ENCODE peak calls at places on chromosome 1, in five cellular contexts. U is K562, G is SK-N-SH, R is HepG2, L is GM12878. S is an unnamed sample.
A peak's percentile ranks its signal among the peaks of the same experiment; 100 is the strongest.

GRCh38 chr1:39671793-39672550 is at the start of gene NT5C1A:
- DNase-seq in L (no peak), U (peak; percentile 71), R (no peak), G (peak; percentile 89), S (no peak)

GRCh38 chr1:183966487-183966886 is 71.0 kb downstream of the COLGALT2 start:
- DNase-seq in R (no peak), L (no peak), G (no peak), U (no peak), S (no peak)

GRCh38 chr1:206705187-206705586 is 20.5 kb downstream of the MAPKAPK2 start:
- DNase-seq in U (no peak), R (no peak), G (no peak), L (no peak), S (no peak)

GRCh38 chr1:151165281-151165737 is 393 bp downstream of the LYSMD1 start:
- DNase-seq in R (peak; percentile 19), G (peak; percentile 67), L (no peak), U (peak; percentile 70), S (no peak)

GRCh38 chr1:25847929-25848328 is 11.3 kb downstream of the AUNIP start:
- DNase-seq in U (no peak), G (no peak), L (no peak), R (no peak), S (no peak)

GRCh38 chr1:1564278-1564677 is 10.4 kb downstream of the SSU72 start:
- DNase-seq in R (no peak), U (no peak), G (no peak), L (no peak), S (no peak)

GRCh38 chr1:46484783-46485490 is 4.7 kb upstream of the DMBX1 start:
- DNase-seq in U (peak; percentile 68), R (no peak), L (no peak), G (no peak), S (no peak)

GRCh38 chr1:177983824-177984528 is 14.1 kb upstream of the SEC16B start:
- DNase-seq in U (no peak), L (no peak), G (peak; percentile 29), R (peak; percentile 7), S (no peak)

GRCh38 chr1:29356663-29357062 is 120.3 kb downstream of the PTPRU start:
- DNase-seq in G (no peak), R (no peak), L (no peak), U (peak; percentile 87), S (no peak)

GRCh38 chr1:219792337-219793021 is 135.9 kb downstream of the SLC30A10 start:
- DNase-seq in U (no peak), G (peak; percentile 64), R (no peak), L (no peak), S (no peak)

GRCh38 chr1:234125714-234126113 is 221.2 kb downstream of the SLC35F3 start:
- DNase-seq in G (no peak), L (no peak), U (no peak), R (no peak), S (no peak)

GRCh38 chr1:50701706-50702317 is 258.3 kb downstream of the FAF1 start:
- DNase-seq in G (no peak), U (no peak), L (no peak), R (no peak), S (no peak)

GRCh38 chr1:206802401-206802800 is 30.1 kb upstream of the IL10 start:
- DNase-seq in U (no peak), G (no peak), R (no peak), L (no peak), S (no peak)

GRCh38 chr1:69221492-69221990 is 346.2 kb upstream of the LRRC7 start:
- DNase-seq in R (no peak), U (no peak), G (peak; percentile 20), L (no peak), S (no peak)

GRCh38 chr1:60835649-60836048 is 246.7 kb upstream of the NFIA start:
- DNase-seq in G (no peak), L (no peak), R (no peak), U (no peak), S (no peak)

GRCh38 chr1:3069491-3070303 is 694 bp downstream of the PRDM16 start:
- DNase-seq in U (no peak), G (peak; percentile 65), L (no peak), R (peak; percentile 64), S (no peak)

GRCh38 chr1:156233421-156234127 is 8.4 kb upstream of the BGLAP start:
- DNase-seq in L (no peak), R (no peak), G (no peak), U (no peak), S (no peak)

GRCh38 chr1:53449026-53449425 is 10.2 kb upstream of the DMRTB1 start:
- DNase-seq in L (no peak), U (no peak), R (no peak), G (no peak), S (no peak)

GRCh38 chr1:211939876-211940468 is 95.4 kb downstream of the INTS7 start:
- DNase-seq in L (peak; percentile 99), G (no peak), R (no peak), U (no peak), S (no peak)

GRCh38 chr1:156104065-156104810 is 10.3 kb upstream of the LMNA start:
- DNase-seq in U (peak; percentile 41), G (peak; percentile 81), L (no peak), R (peak; percentile 50), S (peak; percentile 48)

GRCh38 chr1:219555802-219556201 is 57.1 kb downstream of the ZC3H11B start:
- DNase-seq in U (no peak), R (no peak), G (no peak), L (no peak), S (no peak)

GRCh38 chr1:236064674-236065508 is at the start of gene NID1:
- DNase-seq in L (no peak), G (peak; percentile 88), U (no peak), R (peak; percentile 73), S (peak; percentile 11)

GRCh38 chr1:205488074-205488723 is 16.3 kb upstream of the CDK18 start:
- DNase-seq in R (peak; percentile 75), L (no peak), G (peak; percentile 83), U (peak; percentile 74), S (no peak)

GRCh38 chr1:48552903-48553626 is 81.1 kb upstream of the SPATA6 start:
- DNase-seq in R (no peak), L (no peak), U (no peak), G (no peak), S (no peak)

GRCh38 chr1:19393051-19393450 is 80.9 kb downstream of the SLC66A1 start:
- DNase-seq in U (no peak), G (no peak), L (no peak), R (no peak), S (no peak)

GRCh38 chr1:47624531-47624930 is 186.7 kb downstream of the FOXD2 start:
- DNase-seq in R (peak; percentile 27), L (no peak), G (no peak), U (peak; percentile 31), S (no peak)

GRCh38 chr1:62245201-62245600 is 50.6 kb downstream of the L1TD1 start:
- DNase-seq in R (no peak), L (no peak), G (no peak), U (no peak), S (no peak)

DNA sequence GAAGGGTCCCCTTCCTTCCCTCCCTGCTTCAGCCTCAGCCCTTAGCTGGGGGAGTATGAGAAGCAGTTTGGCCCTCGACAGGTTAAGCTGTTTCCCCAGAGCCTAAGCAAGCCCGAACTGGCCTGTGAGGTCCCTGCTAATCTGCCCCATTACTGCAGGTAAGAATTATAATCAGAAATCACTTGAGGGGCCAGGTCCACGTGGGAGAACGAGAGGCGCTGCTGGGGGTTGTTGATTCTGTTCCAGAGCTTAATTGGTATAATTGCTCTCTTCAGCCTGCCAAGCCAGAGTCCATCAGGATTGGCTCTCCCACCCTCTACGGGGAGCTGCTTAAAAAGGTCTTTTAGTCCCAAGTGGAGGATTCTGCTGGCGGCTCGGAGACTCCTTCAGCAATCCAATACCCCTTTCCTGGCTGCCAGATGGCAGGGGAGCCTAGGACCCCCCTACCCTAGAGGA is 70.8 kb downstream of the UBE2T start:
- DNase-seq in U (no peak), G (no peak), L (no peak), R (no peak), S (no peak)
- TF ChIP-seq GABPA in U (no peak), G (no peak), L (no peak), R (no peak), S (no peak)

GRCh38 chr1:56931686-56932085 is 34.1 kb downstream of the C8B start:
- DNase-seq in R (no peak), G (no peak), U (no peak), L (no peak), S (no peak)
- TF ChIP-seq REST in R (no peak), G (no peak), U (no peak), L (no peak), S (no peak)

GRCh38 chr1:6345460-6345859 is 48.1 kb downstream of the ACOT7 start:
- DNase-seq in U (no peak), L (no peak), G (no peak), R (no peak), S (no peak)

GRCh38 chr1:6349254-6349943 is 44.2 kb downstream of the ACOT7 start:
- DNase-seq in U (no peak), G (no peak), R (no peak), L (no peak), S (no peak)

GRCh38 chr1:6348511-6349191 is 44.9 kb downstream of the ACOT7 start:
- DNase-seq in R (no peak), U (no peak), L (no peak), G (no peak), S (peak; percentile 20)

GRCh38 chr1:6350416-6351088 is 43.0 kb downstream of the ACOT7 start:
- DNase-seq in U (no peak), R (no peak), G (peak; percentile 10), L (no peak), S (no peak)

GRCh38 chr1:6347641-6348487 is 45.7 kb downstream of the ACOT7 start:
- DNase-seq in G (peak; percentile 77), U (peak; percentile 86), L (no peak), R (peak; percentile 37), S (peak; percentile 49)
- TF ChIP-seq GABPA in G (no peak), U (no peak), L (no peak), R (no peak), S (no peak)

DNA sequence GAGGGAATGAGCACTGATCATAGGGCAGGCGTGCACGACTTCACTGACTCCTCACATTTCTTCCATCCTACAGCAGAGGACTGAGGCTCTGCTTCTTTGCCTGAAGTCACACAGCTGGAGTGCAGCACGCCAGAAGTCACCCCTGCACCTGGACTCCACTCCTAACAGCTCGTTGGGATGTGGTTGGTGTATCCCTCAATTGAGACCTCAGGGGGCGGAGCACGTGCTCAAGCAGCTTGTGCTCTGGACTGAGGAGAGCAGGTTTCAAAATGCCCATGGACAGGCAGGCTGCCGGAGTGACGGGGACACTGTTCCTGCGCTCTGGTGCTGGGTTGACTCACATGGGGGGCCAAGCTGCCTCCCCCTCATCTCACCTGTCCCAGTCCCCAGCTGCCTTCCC is 13.9 kb downstream of the CHIT1 start:
- DNase-seq in L (no peak), U (no peak), G (no peak), R (no peak), S (peak; percentile 34)
- TF ChIP-seq REST in L (no peak), U (no peak), G (no peak), R (no peak), S (no peak)

DNA sequence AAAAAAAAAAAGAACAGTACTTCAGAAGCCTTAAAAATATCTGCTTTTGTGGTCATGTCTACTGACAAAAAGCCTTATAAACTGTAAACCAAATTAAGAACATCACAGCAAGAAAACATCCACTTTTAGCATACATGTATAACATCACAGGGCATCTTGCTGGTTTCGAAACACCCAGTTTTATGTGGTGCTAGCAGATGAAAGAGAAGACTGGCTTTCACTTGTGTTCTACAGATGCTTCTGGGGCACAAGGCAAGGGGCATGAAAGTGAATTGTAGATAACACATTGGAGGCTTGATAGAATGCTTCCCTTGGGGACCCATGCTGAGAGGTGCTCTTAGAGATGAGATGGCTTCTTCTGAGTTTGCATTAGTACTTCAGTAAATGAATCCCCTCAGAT is 543.7 kb upstream of the PKN2 start:
- DNase-seq in U (no peak), R (no peak), L (no peak), G (no peak), S (no peak)
- TF ChIP-seq GABPA in U (no peak), R (no peak), L (no peak), G (no peak), S (no peak)